ENCODE peak calls at places on chromosomes 12 and 14, in six cellular contexts. One of them, this sample, is unnamed.

GRCh38 chr12:120584343-120585149 is 3.3 kb upstream of the POP5 start:
- DNase-seq in progenitor cell of endocrine pancreas: peak; percentile 42
- DNase-seq in NT2/D1: no peak
- DNase-seq in left colon: peak; percentile 78
- DNase-seq in osteocyte: no peak
- DNase-seq in NCI-H774: peak; percentile 38
- DNase-seq in this sample: peak; percentile 75

GRCh38 chr12:70186436-70186835 is 56.8 kb upstream of the CNOT2 start:
- DNase-seq in NCI-H774: no peak
- DNase-seq in left colon: no peak
- DNase-seq in NT2/D1: no peak
- DNase-seq in progenitor cell of endocrine pancreas: no peak
- DNase-seq in osteocyte: no peak
- DNase-seq in this sample: no peak

GRCh38 chr12:82593901-82594396 is 92.8 kb upstream of the TMTC2 start:
- DNase-seq in progenitor cell of endocrine pancreas: no peak
- DNase-seq in NT2/D1: no peak
- DNase-seq in osteocyte: no peak
- DNase-seq in left colon: no peak
- DNase-seq in NCI-H774: no peak
- DNase-seq in this sample: no peak

GRCh38 chr14:78985668-78986073 is 815.5 kb downstream of the NRXN3 start:
- DNase-seq in progenitor cell of endocrine pancreas: no peak
- DNase-seq in osteocyte: no peak
- DNase-seq in NT2/D1: peak; percentile 62
- DNase-seq in left colon: no peak
- DNase-seq in NCI-H774: no peak
- DNase-seq in this sample: no peak

GRCh38 chr12:75892779-75893408 is 138.7 kb downstream of the PHLDA1 start:
- DNase-seq in NCI-H774: no peak
- DNase-seq in left colon: no peak
- DNase-seq in osteocyte: no peak
- DNase-seq in progenitor cell of endocrine pancreas: no peak
- DNase-seq in NT2/D1: no peak
- DNase-seq in this sample: no peak

GRCh38 chr12:3658327-3659163 is 94.4 kb downstream of the CRACR2A start:
- DNase-seq in progenitor cell of endocrine pancreas: peak; percentile 34
- DNase-seq in left colon: peak; percentile 33
- DNase-seq in osteocyte: no peak
- DNase-seq in NT2/D1: no peak
- DNase-seq in NCI-H774: no peak
- DNase-seq in this sample: peak; percentile 33

GRCh38 chr12:123621619-123622530 is 11.6 kb downstream of the EIF2B1 start:
- DNase-seq in osteocyte: no peak
- DNase-seq in left colon: no peak
- DNase-seq in NT2/D1: no peak
- DNase-seq in NCI-H774: no peak
- DNase-seq in progenitor cell of endocrine pancreas: no peak
- DNase-seq in this sample: no peak

GRCh38 chr12:22169281-22169824 is 123.3 kb downstream of the CMAS start:
- DNase-seq in progenitor cell of endocrine pancreas: no peak
- DNase-seq in osteocyte: no peak
- DNase-seq in NT2/D1: no peak
- DNase-seq in left colon: no peak
- DNase-seq in NCI-H774: no peak
- DNase-seq in this sample: no peak

GRCh38 chr12:84738481-84738972 is 174.1 kb downstream of the SLC6A15 start:
- DNase-seq in left colon: no peak
- DNase-seq in osteocyte: no peak
- DNase-seq in progenitor cell of endocrine pancreas: no peak
- DNase-seq in NCI-H774: no peak
- DNase-seq in NT2/D1: no peak
- DNase-seq in this sample: no peak

GRCh38 chr12:6698352-6699046 is 2.1 kb downstream of the PIANP start:
- DNase-seq in NCI-H774: no peak
- DNase-seq in progenitor cell of endocrine pancreas: no peak
- DNase-seq in left colon: no peak
- DNase-seq in osteocyte: no peak
- DNase-seq in NT2/D1: no peak
- DNase-seq in this sample: no peak

GRCh38 chr14:38502241-38502640 is 246.3 kb upstream of the CLEC14A start:
- DNase-seq in NT2/D1: no peak
- DNase-seq in progenitor cell of endocrine pancreas: no peak
- DNase-seq in NCI-H774: no peak
- DNase-seq in osteocyte: no peak
- DNase-seq in left colon: no peak
- DNase-seq in this sample: no peak

GRCh38 chr12:12803186-12803585 is 10.0 kb upstream of the DDX47 start:
- DNase-seq in NCI-H774: peak; percentile 78
- DNase-seq in left colon: peak; percentile 94
- DNase-seq in progenitor cell of endocrine pancreas: no peak
- DNase-seq in osteocyte: no peak
- DNase-seq in NT2/D1: no peak
- DNase-seq in this sample: peak; percentile 87

GRCh38 chr14:54175298-54175942 is 218.8 kb upstream of the BMP4 start:
- DNase-seq in NT2/D1: peak; percentile 60
- DNase-seq in NCI-H774: peak; percentile 33
- DNase-seq in progenitor cell of endocrine pancreas: peak; percentile 53
- DNase-seq in left colon: peak; percentile 34
- DNase-seq in osteocyte: peak; percentile 85
- DNase-seq in this sample: peak; percentile 74

GRCh38 chr14:99713972-99714371 is 29.9 kb downstream of the CYP46A1 start:
- DNase-seq in left colon: no peak
- DNase-seq in NT2/D1: no peak
- DNase-seq in NCI-H774: no peak
- DNase-seq in progenitor cell of endocrine pancreas: no peak
- DNase-seq in osteocyte: no peak
- DNase-seq in this sample: no peak

This sample was measured in stomach.